ENCODE peak calls at places on chromosomes 12 and 14, in nine cellular contexts. O is endodermal cell, M is uterus, T is type B pancreatic cell, S is GM10248, W is MM.1S, G is mucosa of descending colon, C is Caco-2, D is heart left ventricle. X is an unnamed sample.

GRCh38 chr14:50813544-50813863 is 17.5 kb downstream of the NIN start:
- DNase-seq in C (no peak), S (no peak), T (no peak), W (no peak), O (no peak), G (no peak), M (no peak), D (no peak), X (no peak)

GRCh38 chr12:30825341-30825740 is 70.6 kb upstream of the CAPRIN2 start:
- DNase-seq in D (no peak), C (no peak), O (peak), G (no peak), M (no peak), W (no peak), T (no peak), S (no peak), X (no peak)

GRCh38 chr14:52029881-52030280 is 39.0 kb downstream of the NID2 start:
- DNase-seq in W (no peak), S (no peak), D (no peak), M (no peak), T (no peak), C (no peak), G (no peak), O (no peak), X (no peak)

GRCh38 chr14:54350196-54350595 is 46.6 kb upstream of the CDKN3 start:
- DNase-seq in D (no peak), C (no peak), M (no peak), T (no peak), O (no peak), W (no peak), S (no peak), G (no peak), X (no peak)

GRCh38 chr12:65886996-65887395 is 62.7 kb downstream of the HMGA2 start:
- DNase-seq in O (no peak), M (no peak), C (no peak), G (no peak), W (no peak), D (no peak), S (no peak), T (no peak), X (no peak)

GRCh38 chr12:26112703-26113147 is 12.1 kb downstream of the BHLHE41 start:
- DNase-seq in T (no peak), O (peak), G (no peak), S (no peak), D (no peak), W (no peak), M (no peak), C (no peak), X (no peak)

GRCh38 chr14:90111895-90112534 is 50.2 kb downstream of the KCNK13 start:
- DNase-seq in G (no peak), M (no peak), W (no peak), T (no peak), S (no peak), O (no peak), C (no peak), D (no peak), X (no peak)

GRCh38 chr12:29739279-29739991 is 44.3 kb downstream of the TMTC1 start:
- DNase-seq in D (no peak), T (no peak), G (no peak), S (no peak), O (no peak), C (no peak), W (no peak), M (no peak), X (no peak)

GRCh38 chr12:70744133-70744532 is 106.9 kb upstream of the PTPRB start:
- DNase-seq in G (no peak), M (no peak), T (no peak), S (no peak), W (no peak), D (no peak), O (no peak), C (no peak), X (no peak)

DNA sequence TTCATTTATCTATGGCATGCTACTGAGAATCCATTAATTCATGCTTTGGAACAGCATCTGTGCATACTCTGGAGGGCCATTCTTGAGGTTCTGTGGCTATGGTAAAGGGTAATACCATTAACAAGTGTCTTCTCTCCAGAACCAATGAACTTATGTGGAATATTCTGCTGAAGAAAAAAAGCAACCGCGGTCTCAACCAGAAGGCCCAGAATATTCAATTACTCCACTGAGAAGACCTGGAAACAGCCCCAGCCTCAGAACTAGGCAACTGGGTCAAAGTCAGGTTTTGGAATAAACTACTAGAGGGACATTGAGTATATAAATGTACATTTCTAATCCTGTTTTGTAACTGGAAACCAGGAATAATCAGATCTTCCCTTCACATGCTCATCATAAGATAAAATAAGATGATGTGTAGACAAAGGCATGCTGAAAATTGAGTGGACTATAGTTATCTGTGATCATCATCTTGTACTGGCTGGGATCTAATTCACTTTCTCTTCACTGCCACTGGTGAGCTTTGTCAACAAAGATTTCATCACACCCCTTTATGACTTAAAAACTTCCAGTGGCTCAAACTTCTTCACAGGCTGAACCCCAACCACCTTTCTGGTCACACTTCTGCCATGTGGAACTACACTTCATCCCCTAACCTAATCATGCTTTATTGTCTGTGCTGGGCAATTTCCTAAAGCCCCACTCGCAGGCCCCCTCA is 6.0 kb downstream of the SPTB start:
- DNase-seq in G (no peak), O (no peak), M (no peak), S (no peak), W (no peak), T (no peak), C (no peak), D (no peak), X (no peak)
- TF ChIP-seq CTCF in G (no peak), O (no peak), M (no peak), S (no peak), W (no peak), T (no peak), C (no peak), D (no peak), X (no peak)

DNA sequence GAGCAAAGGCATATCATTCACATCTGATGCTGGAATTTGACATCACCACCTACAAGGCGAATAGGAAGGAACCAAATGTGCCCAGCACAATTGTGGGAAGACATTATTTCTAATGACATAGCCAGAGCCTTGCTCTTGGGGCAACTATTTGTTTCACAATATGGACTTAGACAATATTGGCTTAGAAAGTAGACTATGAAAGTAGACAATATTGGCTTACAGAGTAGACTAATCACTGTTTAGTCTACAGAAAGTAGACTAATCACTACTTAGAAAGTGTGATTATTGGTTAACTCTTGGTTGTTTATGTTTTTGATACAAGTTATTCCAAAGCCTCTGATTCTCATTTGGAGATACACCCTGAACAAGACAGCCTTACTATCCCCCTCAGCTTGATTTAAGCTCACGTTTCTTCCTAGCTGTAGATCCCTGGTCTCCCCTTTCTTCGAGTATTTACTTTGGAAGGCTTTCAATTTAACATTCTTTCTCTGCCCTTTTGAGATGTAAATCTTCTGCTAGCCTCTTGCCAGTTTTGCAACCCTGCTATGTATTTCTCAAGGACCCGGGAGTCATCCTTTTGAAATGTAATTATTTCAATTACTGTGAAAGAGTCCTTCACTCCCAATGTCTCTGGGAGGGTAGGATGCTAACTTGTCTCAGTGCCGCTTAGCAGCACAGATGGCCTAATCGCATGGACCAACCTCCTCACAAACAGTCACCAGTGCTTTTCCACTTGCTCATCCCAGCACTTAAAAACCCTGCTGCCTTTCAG is 843.2 kb downstream of the GALC start:
- DNase-seq in C (no peak), G (no peak), D (no peak), W (no peak), S (no peak), O (peak), M (no peak), T (no peak), X (no peak)
- TF ChIP-seq CTCF in C (no peak), G (no peak), D (no peak), W (no peak), S (no peak), O (no peak), M (no peak), T (no peak), X (no peak)

GRCh38 chr12:57737467-57738141 is 938 bp downstream of the AGAP2 start:
- DNase-seq in T (no peak), D (no peak), O (peak), W (no peak), S (no peak), G (no peak), M (no peak), C (no peak), X (no peak)
- TF ChIP-seq CTCF in T (peak), D (peak), O (peak), W (no peak), S (no peak), G (no peak), M (no peak), C (peak), X (no peak)

DNA sequence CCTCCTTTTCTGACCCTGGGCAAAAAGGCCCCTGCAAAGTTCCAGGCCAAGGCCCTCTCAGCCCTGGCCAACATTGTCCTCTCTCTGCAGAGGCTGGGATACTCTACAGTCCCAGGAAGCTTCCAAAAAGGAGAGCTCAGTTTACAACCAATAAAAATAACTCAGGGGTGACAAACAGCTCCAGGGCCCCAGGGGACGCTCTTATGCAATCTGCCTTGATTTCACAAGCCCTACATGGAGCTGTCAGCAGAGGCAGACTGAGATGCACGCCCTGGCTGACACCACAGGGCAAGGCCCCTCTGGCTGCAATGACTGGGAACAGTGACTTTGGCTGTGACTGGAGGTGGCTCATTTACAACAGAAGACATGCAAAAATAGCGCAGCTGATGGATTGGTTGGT is 129.0 kb upstream of the MED13L start:
- DNase-seq in S (no peak), W (no peak), T (no peak), C (peak), D (peak), M (peak), G (peak), O (peak), X (peak)
- TF ChIP-seq CTCF in S (no peak), W (no peak), T (no peak), C (no peak), D (peak), M (no peak), G (no peak), O (peak), X (peak)

GRCh38 chr12:75509621-75510020 is 1.8 kb downstream of the KRR1 start:
- DNase-seq in S (no peak), T (no peak), M (no peak), D (no peak), C (no peak), W (no peak), O (no peak), G (no peak), X (no peak)

GRCh38 chr12:75505706-75506312 is 5.6 kb downstream of the KRR1 start:
- DNase-seq in O (no peak), S (no peak), G (no peak), C (no peak), M (no peak), W (peak), T (no peak), D (no peak), X (no peak)

GRCh38 chr12:75508159-75508558 is 3.2 kb downstream of the KRR1 start:
- DNase-seq in O (no peak), S (no peak), W (no peak), C (no peak), T (no peak), D (no peak), G (no peak), M (no peak), X (no peak)

DNA sequence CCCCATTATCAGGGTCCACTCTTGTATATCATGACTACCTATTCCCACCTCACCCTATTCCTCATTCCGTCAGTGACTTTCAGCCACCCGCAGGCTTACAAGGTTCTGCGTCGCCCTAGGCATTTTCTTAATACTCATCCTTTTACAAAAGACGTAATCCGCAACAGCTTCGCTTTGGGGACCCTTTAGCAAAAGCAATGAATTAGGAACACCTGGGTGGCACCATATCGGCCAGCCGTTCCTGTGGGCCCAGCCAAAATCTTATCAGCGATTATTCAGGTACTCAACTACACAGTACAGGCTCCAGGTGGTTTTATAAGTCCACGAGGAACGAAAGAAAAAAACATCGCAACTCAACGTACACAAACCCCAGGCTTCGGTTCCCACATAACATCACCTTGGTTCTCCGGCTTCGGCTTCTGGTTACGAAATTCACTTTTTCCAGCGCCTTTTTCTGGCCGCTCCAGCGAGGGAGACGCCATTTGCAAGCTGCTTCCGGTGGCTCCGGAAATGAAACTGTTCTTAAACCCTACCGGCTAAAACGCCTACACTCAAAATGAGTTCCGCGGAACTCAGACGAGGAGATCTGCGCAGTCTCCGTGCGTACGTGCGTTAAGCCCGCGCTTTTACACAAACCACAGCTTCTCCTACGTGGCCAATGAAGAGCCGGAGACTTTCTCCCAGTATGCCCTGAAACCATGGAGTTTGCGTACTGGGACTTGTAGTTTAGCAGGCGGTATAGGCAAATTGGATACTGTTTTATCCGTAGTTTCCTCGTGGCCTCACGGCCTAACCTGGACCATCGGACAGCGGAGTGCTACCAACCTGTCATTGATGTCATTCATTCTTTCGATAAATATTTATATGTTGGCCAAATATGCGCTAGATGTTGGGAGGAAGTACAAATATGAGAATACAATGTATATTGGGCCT is at the start of gene KRR1:
- DNase-seq in M (peak), T (peak), D (peak), C (peak), W (peak), G (peak), O (peak), S (peak), X (peak)
- TF ChIP-seq CTCF in M (peak), T (peak), D (no peak), C (no peak), W (no peak), G (no peak), O (peak), S (no peak), X (no peak)

DNA sequence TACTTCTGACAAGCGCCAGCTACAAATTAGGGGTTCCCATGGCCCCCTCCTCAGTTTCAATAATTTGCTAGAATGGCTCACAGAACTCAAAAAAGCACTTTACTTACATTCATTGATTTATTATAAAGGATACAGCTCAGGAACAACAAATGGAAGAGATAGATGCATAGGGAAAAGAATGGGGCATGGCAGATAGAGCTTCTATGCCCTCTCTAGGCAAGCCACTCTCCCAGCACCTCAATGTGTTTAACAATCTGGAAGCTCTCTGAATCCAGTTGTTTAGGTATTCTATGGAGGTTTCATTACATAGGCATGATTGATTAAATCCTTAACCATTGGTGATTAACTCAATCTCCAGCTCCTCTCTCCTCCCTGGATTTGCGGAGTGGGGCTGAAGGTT is 184.5 kb upstream of the DAAM1 start:
- DNase-seq in D (no peak), T (no peak), O (no peak), G (no peak), W (no peak), M (no peak), S (no peak), C (no peak), X (no peak)
- TF ChIP-seq CTCF in D (peak), T (no peak), O (peak), G (no peak), W (no peak), M (no peak), S (no peak), C (no peak), X (no peak)

GRCh38 chr14:68612049-68612448 is 180.8 kb downstream of the ZFP36L1 start:
- DNase-seq in S (no peak), T (no peak), W (no peak), C (no peak), D (no peak), O (no peak), M (peak), G (no peak), X (no peak)

GRCh38 chr14:68611611-68612010 is 181.3 kb downstream of the ZFP36L1 start:
- DNase-seq in O (no peak), C (no peak), T (no peak), G (no peak), S (no peak), W (no peak), M (peak), D (no peak), X (no peak)

GRCh38 chr14:68609012-68609411 is 183.9 kb downstream of the ZFP36L1 start:
- DNase-seq in S (no peak), G (no peak), W (no peak), D (no peak), O (peak), M (no peak), C (no peak), T (no peak), X (peak)

GRCh38 chr14:68608235-68608962 is 184.5 kb downstream of the ZFP36L1 start:
- DNase-seq in S (no peak), O (peak), M (peak), T (no peak), G (peak), C (no peak), W (no peak), D (peak), X (peak)

DNA sequence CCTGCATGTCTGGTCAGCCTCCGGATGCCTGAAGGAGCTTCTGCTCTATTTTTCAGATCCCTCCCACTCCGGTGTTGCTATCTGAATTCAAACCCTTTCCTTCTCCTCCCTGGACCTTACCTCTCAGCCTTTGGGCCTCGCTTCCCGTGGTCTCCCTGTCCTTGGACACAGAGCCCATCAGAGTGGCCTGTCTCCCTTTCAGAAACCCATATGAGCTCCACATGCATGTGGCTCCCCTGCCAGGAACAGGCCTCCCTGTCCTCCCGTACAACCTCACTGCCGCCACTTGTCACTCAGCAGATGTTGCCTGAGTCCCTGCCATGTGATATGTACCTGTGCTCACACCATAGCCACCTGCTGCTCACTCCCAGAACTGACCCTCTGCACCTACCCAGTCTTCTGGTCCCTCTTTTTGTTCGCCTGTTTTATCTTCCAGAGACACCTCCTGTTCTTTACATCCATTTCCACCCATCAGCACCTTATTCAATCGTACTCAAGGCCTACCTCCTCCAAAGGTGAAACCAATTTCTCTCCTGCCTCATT is 182.5 kb downstream of the ZFP36L1 start:
- DNase-seq in D (no peak), G (no peak), C (peak), T (no peak), S (no peak), W (no peak), M (peak), O (peak), X (peak)
- TF ChIP-seq CTCF in D (no peak), G (no peak), C (peak), T (no peak), S (no peak), W (no peak), M (no peak), O (peak), X (no peak)

GRCh38 chr12:130768120-130768519 is 52.0 kb upstream of the RIMBP2 start:
- DNase-seq in W (no peak), O (no peak), G (no peak), T (no peak), S (no peak), M (no peak), D (no peak), C (no peak), X (no peak)
- TF ChIP-seq CTCF in W (no peak), O (no peak), G (no peak), T (no peak), S (no peak), M (no peak), D (no peak), C (no peak), X (no peak)

DNA sequence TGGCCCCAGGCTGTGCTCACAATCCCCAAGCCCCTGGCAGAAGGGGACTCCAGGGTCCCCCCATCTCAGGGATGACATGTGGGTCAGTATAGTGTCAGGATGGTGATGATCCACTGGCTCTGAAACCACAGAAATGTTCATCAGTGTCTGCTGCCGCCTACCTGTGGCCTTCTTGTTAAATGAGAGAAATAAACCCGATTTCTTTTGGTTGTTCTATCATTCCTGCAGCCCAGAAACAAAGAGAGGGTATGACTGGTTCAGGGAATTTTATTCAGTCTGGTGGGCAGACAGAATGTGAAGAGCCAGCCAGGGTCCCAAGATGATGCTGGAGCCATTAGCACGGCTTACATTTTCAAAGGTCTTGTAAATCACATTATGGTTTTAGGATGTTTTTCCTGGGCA is 86.6 kb downstream of the CRADD start:
- DNase-seq in C (no peak), G (no peak), M (no peak), D (no peak), W (no peak), T (no peak), O (no peak), S (no peak), X (no peak)
- TF ChIP-seq CTCF in C (peak), G (no peak), M (peak), D (no peak), W (no peak), T (no peak), O (peak), S (no peak), X (no peak)